ENCODE peak calls at places on chromosome 17, in seven cellular contexts. B is astrocyte of the spinal cord, T is psoas muscle, H is endothelial cell, C is lower leg skin, E is heart right ventricle, Y is brain microvascular endothelial cell. K is an unnamed sample.

GRCh38 chr17:71019699-71020098 is 850.4 kb downstream of the KCNJ2 start:
- DNase-seq in B (no peak), T (no peak), H (no peak), C (no peak), E (no peak), Y (no peak), K (no peak)

GRCh38 chr17:81682565-81683207 is 911 bp downstream of the ARL16 start:
- DNase-seq in B (peak), T (no peak), H (no peak), C (no peak), E (no peak), Y (peak), K (no peak)

GRCh38 chr17:17514993-17515920 is 19.1 kb upstream of the RASD1 start:
- DNase-seq in B (peak), T (peak), H (no peak), C (no peak), E (peak), Y (no peak), K (peak)

GRCh38 chr17:41417576-41418015 is 6.8 kb downstream of the KRT37 start:
- DNase-seq in B (no peak), T (no peak), H (peak), C (no peak), E (no peak), Y (no peak), K (no peak)

GRCh38 chr17:63474914-63475460 is 1.9 kb upstream of the ACE start:
- DNase-seq in B (no peak), T (no peak), H (no peak), C (no peak), E (no peak), Y (no peak), K (no peak)

GRCh38 chr17:45852535-45853297 is 8.0 kb downstream of the SPPL2C start:
- DNase-seq in B (peak), T (peak), H (peak), C (peak), E (no peak), Y (peak), K (peak)

GRCh38 chr17:45410144-45411091 is 22.3 kb downstream of the ARHGAP27 start:
- DNase-seq in B (no peak), T (no peak), H (peak), C (no peak), E (no peak), Y (no peak), K (no peak)

GRCh38 chr17:74085434-74085833 is 118.0 kb upstream of the RPL38 start:
- DNase-seq in B (no peak), T (no peak), H (no peak), C (no peak), E (no peak), Y (no peak), K (no peak)

GRCh38 chr17:75242461-75243042 is 18.9 kb downstream of the GGA3 start:
- DNase-seq in B (no peak), T (no peak), H (no peak), C (no peak), E (no peak), Y (no peak), K (no peak)

DNA sequence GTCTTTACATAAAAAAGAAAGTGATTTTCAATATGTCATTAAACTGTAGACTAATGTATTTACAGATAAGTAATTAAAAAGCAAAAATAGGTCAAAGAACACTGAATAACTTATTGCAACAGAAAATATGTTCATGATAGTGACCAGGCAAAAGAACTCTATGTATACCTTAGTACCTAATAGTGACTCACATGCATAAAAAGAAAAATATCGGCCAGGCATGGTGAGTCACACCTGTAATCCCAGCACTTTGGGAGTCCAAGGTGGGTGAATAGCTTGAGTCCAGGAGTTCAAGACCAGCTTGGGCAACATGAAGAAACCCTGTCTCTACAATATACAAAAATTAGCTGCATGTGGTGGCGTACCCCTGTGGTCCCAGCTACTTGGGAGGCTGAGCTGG is 33.0 kb upstream of the TOM1L1 start:
- DNase-seq in B (no peak), T (no peak), H (no peak), C (no peak), E (no peak), Y (no peak), K (no peak)
- TF ChIP-seq CTCF in B (no peak), T (no peak), H (no peak), C (no peak), E (no peak), Y (no peak), K (no peak)

DNA sequence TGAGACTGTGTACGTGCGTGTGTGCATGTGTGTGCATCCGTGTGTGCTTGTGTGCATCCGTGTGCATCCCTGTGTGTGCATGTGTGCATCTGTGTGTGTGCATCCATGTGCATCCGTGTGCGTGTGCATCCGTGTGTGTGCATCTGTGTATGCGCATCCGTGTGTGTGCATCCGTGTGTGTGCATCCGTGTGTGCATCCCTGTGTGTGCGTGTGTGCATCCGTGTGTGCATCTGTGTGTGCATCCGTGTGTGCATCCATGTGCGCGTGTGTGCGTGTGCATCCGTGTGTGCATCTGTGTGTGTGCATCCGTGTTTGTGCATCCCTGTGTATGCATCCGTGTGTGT is 5.3 kb downstream of the ITGAE start:
- DNase-seq in B (no peak), T (no peak), H (no peak), C (no peak), E (no peak), Y (no peak), K (no peak)
- TF ChIP-seq CTCF in B (no peak), T (no peak), H (no peak), C (no peak), E (no peak), Y (no peak), K (no peak)

DNA sequence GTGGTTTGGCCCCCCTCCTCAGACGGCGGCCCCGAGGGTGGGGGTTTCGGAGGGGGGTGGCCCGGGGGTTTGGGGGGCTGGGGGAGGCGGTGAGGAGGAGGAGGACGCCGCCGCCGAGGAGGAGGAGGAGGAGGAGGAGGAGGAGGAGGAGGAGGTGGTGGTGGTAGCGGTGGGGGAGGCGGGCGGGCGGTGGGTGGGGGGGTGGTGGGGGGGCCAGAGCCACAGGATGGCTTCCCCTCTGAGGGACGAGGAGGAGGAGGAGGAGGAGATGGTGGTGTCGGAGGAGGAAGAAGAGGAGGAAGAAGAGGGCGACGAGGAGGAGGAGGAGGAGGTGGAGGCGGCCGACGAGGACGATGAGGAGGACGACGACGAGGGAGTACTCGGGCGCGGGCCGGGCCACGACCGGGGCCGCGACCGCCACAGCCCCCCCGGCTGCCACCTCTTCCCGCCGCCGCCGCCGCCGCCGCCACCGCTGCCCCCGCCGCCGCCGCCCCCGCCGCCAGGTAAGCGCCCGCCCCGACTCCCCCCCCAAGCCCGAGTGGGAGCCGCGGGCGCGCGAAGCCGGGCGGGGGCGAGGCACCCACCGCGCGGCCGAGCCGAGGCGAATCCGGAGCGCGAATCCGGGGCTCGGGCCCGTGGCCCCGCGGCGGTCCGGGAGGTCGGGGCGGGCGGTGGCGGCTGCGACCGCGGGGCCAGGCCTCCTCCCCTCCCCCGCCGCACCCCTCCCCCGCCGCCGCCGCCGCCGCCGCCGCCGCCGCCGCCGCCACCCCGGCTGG is 3.8 kb upstream of the CHD3 start:
- DNase-seq in B (no peak), T (peak), H (peak), C (no peak), E (peak), Y (no peak), K (peak)
- TF ChIP-seq CTCF in B (no peak), T (no peak), H (no peak), C (no peak), E (no peak), Y (no peak), K (no peak)

GRCh38 chr17:78362671-78363070 is 2.8 kb upstream of the SOCS3 start:
- DNase-seq in B (no peak), T (no peak), H (no peak), C (no peak), E (no peak), Y (no peak), K (no peak)
- TF ChIP-seq CTCF in B (peak), T (no peak), H (no peak), C (no peak), E (no peak), Y (peak), K (no peak)